ENCODE peak calls at places on chromosomes 4 and X, in five cellular contexts. One of them, this sample, is unnamed.

GRCh38 chrX:111124418-111124817 is 28.4 kb downstream of the PAK3 start:
- DNase-seq in GM12878: no peak
- DNase-seq in K562: no peak
- DNase-seq in H1: no peak
- DNase-seq in HepG2: no peak
- DNase-seq in this sample: no peak

GRCh38 chr4:129261584-129261983 is 165.6 kb downstream of the C4orf33 start:
- DNase-seq in GM12878: no peak
- DNase-seq in K562: no peak
- DNase-seq in H1: no peak
- DNase-seq in HepG2: no peak
- DNase-seq in this sample: no peak

GRCh38 chrX:96683997-96684338 is 674 bp upstream of the DIAPH2 start:
- DNase-seq in GM12878: no peak
- DNase-seq in K562: no peak
- DNase-seq in H1: no peak
- DNase-seq in HepG2: peak; percentile 0
- DNase-seq in this sample: no peak

GRCh38 chrX:1401611-1402430 is 9.9 kb upstream of the SLC25A6 start:
- DNase-seq in GM12878: no peak
- DNase-seq in K562: no peak
- DNase-seq in H1: no peak
- DNase-seq in HepG2: no peak
- DNase-seq in this sample: no peak

GRCh38 chr4:25859429-25860148 is 3.2 kb downstream of the SEL1L3 start:
- DNase-seq in GM12878: no peak
- DNase-seq in K562: no peak
- DNase-seq in H1: no peak
- DNase-seq in HepG2: no peak
- DNase-seq in this sample: no peak

GRCh38 chrX:77740376-77740905 is 45.6 kb downstream of the ATRX start:
- DNase-seq in GM12878: no peak
- DNase-seq in K562: no peak
- DNase-seq in H1: no peak
- DNase-seq in HepG2: no peak
- DNase-seq in this sample: no peak

GRCh38 chrX:135974279-135974856 is 580 bp upstream of the MMGT1 start:
- DNase-seq in GM12878: no peak
- DNase-seq in K562: no peak
- DNase-seq in H1: no peak
- DNase-seq in HepG2: peak; percentile 2
- DNase-seq in this sample: peak; percentile 36

GRCh38 chr4:158949094-158949493 is 153.8 kb upstream of the RAPGEF2 start:
- DNase-seq in GM12878: no peak
- DNase-seq in K562: no peak
- DNase-seq in H1: no peak
- DNase-seq in HepG2: no peak
- DNase-seq in this sample: no peak

GRCh38 chr4:21507439-21507838 is 441.1 kb downstream of the KCNIP4 start:
- DNase-seq in GM12878: no peak
- DNase-seq in K562: no peak
- DNase-seq in H1: no peak
- DNase-seq in HepG2: peak; percentile 6
- DNase-seq in this sample: no peak

GRCh38 chr4:148980782-148981181 is 538.6 kb upstream of the NR3C2 start:
- DNase-seq in GM12878: no peak
- DNase-seq in K562: no peak
- DNase-seq in H1: no peak
- DNase-seq in HepG2: no peak
- DNase-seq in this sample: no peak

GRCh38 chr4:181822005-181822375 is 421.2 kb upstream of the TENM3 start:
- DNase-seq in GM12878: no peak
- DNase-seq in K562: no peak
- DNase-seq in H1: no peak
- DNase-seq in HepG2: no peak
- DNase-seq in this sample: no peak

GRCh38 chrX:53055244-53055849 is 6.8 kb downstream of the GPR173 start:
- DNase-seq in GM12878: no peak
- DNase-seq in K562: no peak
- DNase-seq in H1: no peak
- DNase-seq in HepG2: no peak
- DNase-seq in this sample: no peak

GRCh38 chr4:154916068-154916467 is 135.0 kb downstream of the RBM46 start:
- DNase-seq in GM12878: no peak
- DNase-seq in K562: no peak
- DNase-seq in H1: no peak
- DNase-seq in HepG2: no peak
- DNase-seq in this sample: no peak

GRCh38 chr4:7694256-7694775 is 245.3 kb downstream of the AFAP1 start:
- DNase-seq in GM12878: no peak
- DNase-seq in K562: no peak
- DNase-seq in H1: no peak
- DNase-seq in HepG2: no peak
- DNase-seq in this sample: no peak

GRCh38 chrX:9320940-9321339 is 143.9 kb upstream of the TBL1X start:
- DNase-seq in GM12878: no peak
- DNase-seq in K562: no peak
- DNase-seq in H1: no peak
- DNase-seq in HepG2: no peak
- DNase-seq in this sample: no peak

GRCh38 chr4:986428-986948 is 356 bp upstream of the IDUA start:
- DNase-seq in GM12878: no peak
- DNase-seq in K562: no peak
- DNase-seq in H1: no peak
- DNase-seq in HepG2: no peak
- DNase-seq in this sample: no peak

GRCh38 chr4:164536829-164537228 is 217.1 kb upstream of the SMIM31 start:
- DNase-seq in GM12878: no peak
- DNase-seq in K562: no peak
- DNase-seq in H1: no peak
- DNase-seq in HepG2: peak; percentile 2
- DNase-seq in this sample: peak; percentile 48

GRCh38 chr4:5616331-5616950 is 91.9 kb downstream of the EVC2 start:
- DNase-seq in GM12878: no peak
- DNase-seq in K562: no peak
- DNase-seq in H1: no peak
- DNase-seq in HepG2: no peak
- DNase-seq in this sample: no peak

GRCh38 chrX:112341598-112341997 is 259.0 kb upstream of the TRPC5 start:
- DNase-seq in GM12878: no peak
- DNase-seq in K562: no peak
- DNase-seq in H1: no peak
- DNase-seq in HepG2: no peak
- DNase-seq in this sample: no peak

GRCh38 chr4:120683902-120684540 is 238.5 kb downstream of the PRDM5 start:
- DNase-seq in GM12878: no peak
- DNase-seq in K562: no peak
- DNase-seq in H1: no peak
- DNase-seq in HepG2: no peak
- DNase-seq in this sample: no peak

GRCh38 chr4:53863731-53864130 is 200.7 kb downstream of the CHIC2 start:
- DNase-seq in GM12878: no peak
- DNase-seq in K562: no peak
- DNase-seq in H1: no peak
- DNase-seq in HepG2: no peak
- DNase-seq in this sample: no peak

GRCh38 chr4:123477804-123478209 is 81.2 kb downstream of the SPRY1 start:
- DNase-seq in GM12878: no peak
- DNase-seq in K562: no peak
- DNase-seq in H1: no peak
- DNase-seq in HepG2: peak; percentile 41
- DNase-seq in this sample: no peak

GRCh38 chr4:114226968-114227760 is 247.7 kb upstream of the ARSJ start:
- DNase-seq in GM12878: no peak
- DNase-seq in K562: no peak
- DNase-seq in H1: no peak
- DNase-seq in HepG2: no peak
- DNase-seq in this sample: no peak

GRCh38 chr4:95644417-95644816 is 95.6 kb upstream of the UNC5C start:
- DNase-seq in GM12878: no peak
- DNase-seq in K562: no peak
- DNase-seq in H1: no peak
- DNase-seq in HepG2: no peak
- DNase-seq in this sample: no peak

GRCh38 chr4:175705407-175705806 is 106.7 kb downstream of the GPM6A start:
- DNase-seq in GM12878: no peak
- DNase-seq in K562: no peak
- DNase-seq in H1: no peak
- DNase-seq in HepG2: no peak
- DNase-seq in this sample: no peak

GRCh38 chrX:16946361-16946964 is at the start of gene REPS2:
- DNase-seq in GM12878: no peak
- DNase-seq in K562: peak; percentile 91
- DNase-seq in H1: peak; percentile 49
- DNase-seq in HepG2: peak; percentile 41
- DNase-seq in this sample: peak; percentile 48
- TF ChIP-seq POLR2A in GM12878: no peak
- TF ChIP-seq POLR2A in K562: no peak
- TF ChIP-seq POLR2A in H1: no peak
- TF ChIP-seq POLR2A in HepG2: no peak
- TF ChIP-seq POLR2A in this sample: no peak

GRCh38 chr4:2788101-2788500 is 4.8 kb upstream of the SH3BP2 start:
- DNase-seq in GM12878: no peak
- DNase-seq in K562: no peak
- DNase-seq in H1: no peak
- DNase-seq in HepG2: no peak
- DNase-seq in this sample: no peak

GRCh38 chr4:2787230-2788100 is 5.4 kb upstream of the SH3BP2 start:
- DNase-seq in GM12878: peak; percentile 88
- DNase-seq in K562: no peak
- DNase-seq in H1: no peak
- DNase-seq in HepG2: no peak
- DNase-seq in this sample: no peak

GRCh38 chr4:2789351-2789750 is 3.5 kb upstream of the SH3BP2 start:
- DNase-seq in GM12878: no peak
- DNase-seq in K562: no peak
- DNase-seq in H1: no peak
- DNase-seq in HepG2: no peak
- DNase-seq in this sample: no peak

GRCh38 chr4:2789801-2790582 is 2.9 kb upstream of the SH3BP2 start:
- DNase-seq in GM12878: no peak
- DNase-seq in K562: no peak
- DNase-seq in H1: no peak
- DNase-seq in HepG2: no peak
- DNase-seq in this sample: no peak

GRCh38 chr4:2788532-2789103 is 4.3 kb upstream of the SH3BP2 start:
- DNase-seq in GM12878: no peak
- DNase-seq in K562: no peak
- DNase-seq in H1: no peak
- DNase-seq in HepG2: no peak
- DNase-seq in this sample: no peak
- TF ChIP-seq ATF3 in GM12878: no peak
- TF ChIP-seq ATF3 in K562: no peak
- TF ChIP-seq ATF3 in H1: no peak
- TF ChIP-seq ATF3 in HepG2: no peak
- TF ChIP-seq ATF3 in this sample: no peak

DNA sequence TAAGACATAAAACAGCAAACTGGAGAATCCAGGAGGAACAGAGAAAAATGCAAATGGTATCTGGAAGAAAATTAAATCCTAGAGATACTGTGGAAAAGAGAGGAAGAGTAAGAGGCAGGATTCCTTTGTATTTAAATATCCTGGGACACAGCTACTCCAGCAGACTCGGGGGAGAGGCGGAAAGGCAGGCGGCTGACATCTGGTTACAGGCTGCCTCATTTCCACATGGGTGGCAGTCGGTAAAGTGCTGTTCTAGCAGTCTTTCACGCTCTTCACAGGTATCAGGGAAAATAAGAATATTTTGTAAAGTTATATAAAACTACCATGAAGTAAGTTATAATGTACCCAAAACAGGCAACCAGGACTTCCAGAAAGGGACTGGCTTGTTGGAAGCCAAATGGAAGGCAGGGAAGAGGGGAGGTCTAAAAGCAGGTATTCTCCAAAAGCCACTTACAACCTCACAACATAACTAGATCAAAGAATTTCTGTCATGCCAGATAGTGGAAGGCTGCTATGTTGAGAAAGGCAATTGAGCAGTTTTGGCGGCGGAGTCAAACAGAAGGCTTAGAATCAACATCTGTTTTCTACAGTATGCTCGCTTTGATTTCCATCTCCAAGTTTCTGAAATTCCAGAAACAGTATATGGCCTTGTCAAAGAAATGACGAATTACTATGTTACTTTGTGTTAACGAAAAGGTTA is 1.3 kb upstream of the TIGD2 start:
- DNase-seq in GM12878: no peak
- DNase-seq in K562: no peak
- DNase-seq in H1: no peak
- DNase-seq in HepG2: no peak
- DNase-seq in this sample: no peak
- TF ChIP-seq POLR2A in GM12878: no peak
- TF ChIP-seq POLR2A in K562: no peak
- TF ChIP-seq POLR2A in H1: no peak
- TF ChIP-seq POLR2A in HepG2: no peak
- TF ChIP-seq POLR2A in this sample: no peak

GRCh38 chrX:108537005-108537404 is 97.4 kb downstream of the COL4A5 start:
- DNase-seq in GM12878: no peak
- DNase-seq in K562: peak; percentile 19
- DNase-seq in H1: no peak
- DNase-seq in HepG2: peak; percentile 22
- DNase-seq in this sample: peak; percentile 13
- TF ChIP-seq ATF3 in GM12878: no peak
- TF ChIP-seq ATF3 in K562: no peak
- TF ChIP-seq ATF3 in H1: no peak
- TF ChIP-seq ATF3 in HepG2: no peak
- TF ChIP-seq ATF3 in this sample: no peak

GRCh38 chr4:182874946-182875345 is 42.2 kb downstream of the DCTD start:
- DNase-seq in GM12878: no peak
- DNase-seq in K562: no peak
- DNase-seq in H1: no peak
- DNase-seq in HepG2: no peak
- DNase-seq in this sample: no peak

GRCh38 chr4:182877326-182877883 is 39.8 kb downstream of the DCTD start:
- DNase-seq in GM12878: no peak
- DNase-seq in K562: no peak
- DNase-seq in H1: no peak
- DNase-seq in HepG2: peak; percentile 87
- DNase-seq in this sample: no peak

GRCh38 chr4:182875471-182875870 is 41.7 kb downstream of the DCTD start:
- DNase-seq in GM12878: no peak
- DNase-seq in K562: no peak
- DNase-seq in H1: no peak
- DNase-seq in HepG2: no peak
- DNase-seq in this sample: no peak

GRCh38 chr4:182876427-182876826 is 40.8 kb downstream of the DCTD start:
- DNase-seq in GM12878: no peak
- DNase-seq in K562: no peak
- DNase-seq in H1: no peak
- DNase-seq in HepG2: no peak
- DNase-seq in this sample: no peak

DNA sequence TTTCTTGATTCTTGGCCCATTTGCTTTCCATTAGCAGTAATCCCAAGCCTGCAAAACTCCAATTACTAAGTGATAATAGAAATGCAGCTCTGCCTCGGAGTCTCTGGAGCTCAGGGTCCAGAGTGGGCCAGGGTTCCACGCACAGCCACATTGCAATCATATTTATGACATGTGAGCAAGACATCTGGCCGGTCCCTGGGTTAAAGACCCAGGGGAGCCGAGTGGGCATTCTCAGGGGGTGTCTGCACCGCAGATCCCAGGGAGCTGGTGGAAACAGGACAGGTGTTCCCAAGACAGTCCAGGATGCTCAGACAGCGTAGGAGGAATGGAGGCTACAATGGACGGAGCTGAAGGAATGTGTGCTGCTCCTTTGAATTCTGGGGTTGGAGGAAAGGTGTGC is 41.2 kb downstream of the DCTD start:
- DNase-seq in GM12878: no peak
- DNase-seq in K562: no peak
- DNase-seq in H1: no peak
- DNase-seq in HepG2: no peak
- DNase-seq in this sample: no peak
- TF ChIP-seq POLR2A in GM12878: no peak
- TF ChIP-seq POLR2A in K562: no peak
- TF ChIP-seq POLR2A in H1: no peak
- TF ChIP-seq POLR2A in HepG2: no peak
- TF ChIP-seq POLR2A in this sample: no peak

This sample was measured in HCT116.